ENCODE peak calls at places on chromosomes 4 and X, in seven cellular contexts. S is GM23338, K is astrocyte of the spinal cord, U is cardiac muscle cell, Q is WERI-Rb-1, G is HCT116, B is fibroblast of villous mesenchyme. N is an unnamed sample.

GRCh38 chr4:105909699-105910340 is 14.5 kb downstream of the NPNT start:
- DNase-seq in S (peak), K (no peak), U (peak), Q (no peak), G (peak), B (peak), N (no peak)

GRCh38 chr4:82833696-82834313 is 35.2 kb upstream of the SCD5 start:
- DNase-seq in S (no peak), K (peak), U (no peak), Q (no peak), G (no peak), B (peak), N (peak)

GRCh38 chrX:17596051-17596450 is 141.2 kb upstream of the SCML1 start:
- DNase-seq in S (no peak), K (no peak), U (no peak), Q (no peak), G (no peak), B (no peak), N (no peak)

GRCh38 chrX:23822397-23822796 is 39.4 kb downstream of the SAT1 start:
- DNase-seq in S (no peak), K (peak), U (no peak), Q (no peak), G (no peak), B (peak), N (no peak)

GRCh38 chr4:26885912-26886274 is 25.3 kb downstream of the STIM2 start:
- DNase-seq in S (peak), K (no peak), U (no peak), Q (no peak), G (no peak), B (no peak), N (no peak)

GRCh38 chrX:70592091-70592490 is 147.5 kb downstream of the DLG3 start:
- DNase-seq in S (no peak), K (peak), U (no peak), Q (no peak), G (peak), B (peak), N (peak)

GRCh38 chr4:106245176-106245575 is 70.8 kb downstream of the TBCK start:
- DNase-seq in S (no peak), K (no peak), U (peak), Q (no peak), G (no peak), B (no peak), N (no peak)

GRCh38 chr4:4326136-4326535 is 36.1 kb downstream of the ZBTB49 start:
- DNase-seq in S (no peak), K (no peak), U (no peak), Q (no peak), G (no peak), B (no peak), N (no peak)

GRCh38 chr4:167787231-167787630 is 305.1 kb upstream of the ANXA10 start:
- DNase-seq in S (no peak), K (no peak), U (no peak), Q (no peak), G (no peak), B (no peak), N (no peak)

GRCh38 chrX:138001219-138001618 is 435.3 kb downstream of the ZIC3 start:
- DNase-seq in S (no peak), K (no peak), U (no peak), Q (no peak), G (no peak), B (no peak), N (no peak)

GRCh38 chr4:69064391-69064790 is 31.9 kb upstream of the UGT2B7 start:
- DNase-seq in S (no peak), K (no peak), U (no peak), Q (no peak), G (no peak), B (no peak), N (no peak)

DNA sequence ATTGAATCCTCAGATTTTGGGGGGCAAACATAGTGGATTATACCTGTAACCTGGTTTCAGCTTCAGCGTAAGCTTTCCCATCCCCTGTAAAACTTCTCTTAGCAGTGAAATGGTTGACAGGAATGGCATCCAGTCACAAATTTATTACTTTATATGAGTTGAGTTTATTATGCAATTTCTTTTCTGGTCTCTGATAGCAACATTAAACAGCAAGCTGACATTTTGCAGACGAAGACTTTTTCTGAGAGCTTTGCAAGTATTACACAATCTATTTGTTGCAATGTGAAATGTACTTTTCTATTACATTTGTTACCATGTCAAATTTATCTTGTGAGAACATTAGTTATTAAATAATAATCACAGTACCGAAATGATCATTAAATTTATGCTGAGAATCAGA is 60.6 kb downstream of the GSPT2 start:
- DNase-seq in S (no peak), K (no peak), U (no peak), Q (no peak), G (no peak), B (peak), N (no peak)
- H3K4me3 ChIP-seq in S (peak), K (peak), U (peak), Q (no peak), G (peak), B (peak), N (peak)

GRCh38 chr4:80070880-80071620 is 2.0 kb downstream of the ANTXR2 start:
- DNase-seq in S (no peak), K (peak), U (no peak), Q (no peak), G (no peak), B (peak), N (no peak)

GRCh38 chr4:80072607-80073361 is at the start of gene ANTXR2:
- DNase-seq in S (peak), K (peak), U (peak), Q (peak), G (peak), B (peak), N (peak)

GRCh38 chr4:80071643-80072606 is 1.1 kb downstream of the ANTXR2 start:
- DNase-seq in S (peak), K (peak), U (peak), Q (peak), G (no peak), B (peak), N (no peak)

GRCh38 chr4:80069837-80070788 is 2.9 kb downstream of the ANTXR2 start:
- DNase-seq in S (no peak), K (peak), U (no peak), Q (no peak), G (peak), B (peak), N (no peak)

DNA sequence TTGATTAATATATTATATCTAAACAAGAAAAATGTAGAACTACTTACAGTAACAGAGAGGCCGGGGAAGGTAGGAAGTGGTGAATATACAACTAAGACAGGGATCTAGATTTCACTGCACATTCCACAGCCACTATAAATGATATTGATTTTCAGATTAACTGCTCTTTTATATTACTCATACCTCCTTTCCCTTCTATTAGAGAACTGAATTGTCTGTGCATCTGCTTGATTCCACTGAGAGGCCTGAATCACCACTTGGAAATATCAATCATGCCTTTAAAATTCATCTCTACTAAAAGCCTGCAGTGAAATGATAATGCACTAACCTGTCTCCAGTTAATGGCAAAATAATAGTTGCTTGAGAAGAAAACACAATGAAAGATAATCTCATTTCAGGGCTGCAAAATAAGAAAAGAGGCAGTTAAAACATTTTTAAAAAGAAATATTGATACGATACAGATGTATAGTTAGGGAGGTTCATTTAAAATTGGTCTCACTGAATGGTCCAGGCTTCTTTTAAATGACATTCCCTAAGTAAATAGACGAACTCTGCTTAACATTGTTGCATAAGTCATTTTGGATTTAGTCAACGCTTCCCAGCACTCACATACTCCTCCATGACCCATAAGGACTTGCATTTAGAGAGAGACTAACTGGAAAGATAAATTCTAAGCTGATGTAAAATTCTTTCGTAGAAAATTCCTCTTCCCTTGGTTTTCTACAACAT is 3.8 kb downstream of the ANTXR2 start:
- DNase-seq in S (no peak), K (no peak), U (no peak), Q (no peak), G (no peak), B (no peak), N (no peak)
- H3K4me3 ChIP-seq in S (no peak), K (no peak), U (peak), Q (no peak), G (no peak), B (peak), N (peak)

GRCh38 chr4:174218127-174218790 is 65.2 kb downstream of the FBXO8 start:
- DNase-seq in S (peak), K (no peak), U (no peak), Q (no peak), G (no peak), B (no peak), N (no peak)
- H3K4me3 ChIP-seq in S (peak), K (peak), U (peak), Q (no peak), G (no peak), B (peak), N (peak)

DNA sequence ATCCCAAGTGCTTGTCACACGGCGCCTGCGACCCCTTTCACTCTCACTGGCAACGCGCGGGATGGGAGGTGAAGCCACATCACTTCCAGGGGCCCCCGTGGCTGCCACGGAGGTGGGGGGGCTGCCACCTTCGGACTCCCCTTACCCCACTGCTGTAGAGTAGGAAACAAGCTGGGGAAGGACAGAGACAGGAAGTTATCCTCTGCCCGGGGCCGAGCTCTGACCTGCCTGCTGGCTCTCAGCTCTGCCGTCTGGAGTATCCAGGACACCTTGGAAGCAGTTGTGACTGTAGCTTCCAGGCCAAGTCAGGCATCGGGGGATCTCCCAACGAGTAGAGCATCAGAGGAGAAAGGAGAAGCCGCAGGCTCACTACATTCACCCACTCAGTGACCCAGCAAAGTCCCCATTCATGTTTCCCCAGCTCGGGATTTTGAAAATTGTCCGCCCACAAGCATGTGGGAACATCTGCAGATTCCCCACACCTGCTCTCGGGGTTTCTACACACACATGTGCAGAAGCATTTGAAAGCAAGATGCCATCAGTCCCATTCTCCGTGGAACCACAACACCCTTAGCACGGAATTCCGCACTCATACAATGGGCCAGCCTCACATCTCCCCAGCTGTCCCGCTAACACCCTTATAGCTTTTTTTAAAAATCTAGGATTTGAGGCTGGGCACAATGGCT is 10.8 kb downstream of the PDZD4 start:
- DNase-seq in S (no peak), K (no peak), U (no peak), Q (peak), G (no peak), B (no peak), N (no peak)
- H3K4me3 ChIP-seq in S (peak), K (peak), U (peak), Q (peak), G (peak), B (peak), N (peak)

GRCh38 chr4:86482851-86483490 is 111.1 kb upstream of the PTPN13 start:
- DNase-seq in S (peak), K (peak), U (peak), Q (no peak), G (no peak), B (no peak), N (no peak)
- H3K4me3 ChIP-seq in S (peak), K (no peak), U (no peak), Q (no peak), G (no peak), B (no peak), N (no peak)